ENCODE peak calls at places on chromosomes 13 and 19, in nine cellular contexts. L is fibroblast of lung; K is NCI-H69; P is RCC 7860; O is activated naive CD4-positive, alpha-beta T cell; C is neural progenitor cell; R is hippocampal formation; X is AML-193; F is HFF-Myc. D is an unnamed sample.
A peak's percentile ranks its signal among the peaks of the same experiment; 100 is the strongest.

GRCh38 chr13:64127856-64128255 is 2712.2 kb upstream of the PCDH20 start:
- DNase-seq in L (no peak), K (no peak), P (no peak), O (no peak), C (no peak), R (no peak), X (no peak), F (no peak), D (no peak)

GRCh38 chr19:17306285-17306714 is 628 bp downstream of the MRPL34 start:
- DNase-seq in L (no peak), K (peak; percentile 69), P (no peak), O (no peak), C (peak; percentile 77), R (no peak), X (no peak), F (no peak), D (no peak)

GRCh38 chr13:52765991-52766390 is 26.4 kb upstream of the CNMD start:
- DNase-seq in L (no peak), K (no peak), P (no peak), O (no peak), C (no peak), R (no peak), X (no peak), F (no peak), D (no peak)

GRCh38 chr19:3426433-3426832 is 53.9 kb downstream of the SMIM24 start:
- DNase-seq in L (no peak), K (no peak), P (no peak), O (no peak), C (no peak), R (no peak), X (no peak), F (no peak), D (no peak)

GRCh38 chr13:50255639-50256038 is 240.4 kb downstream of the KCNRG start:
- DNase-seq in L (peak; percentile 20), K (no peak), P (no peak), O (no peak), C (no peak), R (no peak), X (no peak), F (no peak), D (no peak)

GRCh38 chr19:21398851-21399250 is 1.9 kb downstream of the ZNF493 start:
- DNase-seq in L (peak; percentile 0), K (no peak), P (no peak), O (no peak), C (no peak), R (no peak), X (no peak), F (no peak), D (no peak)

GRCh38 chr13:47572375-47572774 is 428.7 kb downstream of the SUCLA2 start:
- DNase-seq in L (no peak), K (no peak), P (no peak), O (no peak), C (no peak), R (no peak), X (no peak), F (no peak), D (no peak)

GRCh38 chr13:50679321-50679720 is 164.2 kb downstream of the DLEU7 start:
- DNase-seq in L (no peak), K (no peak), P (peak; percentile 52), O (no peak), C (no peak), R (no peak), X (no peak), F (no peak), D (peak; percentile 23)

GRCh38 chr13:75871059-75871458 is 234.9 kb downstream of the LMO7 start:
- DNase-seq in L (no peak), K (peak; percentile 12), P (no peak), O (no peak), C (no peak), R (no peak), X (no peak), F (no peak), D (no peak)

GRCh38 chr13:51721485-51721884 is 82.5 kb downstream of the DHRS12 start:
- DNase-seq in L (no peak), K (no peak), P (no peak), O (no peak), C (no peak), R (peak; percentile 19), X (no peak), F (no peak), D (no peak)

GRCh38 chr13:68125087-68125480 is 894.9 kb upstream of the PCDH9 start:
- DNase-seq in L (no peak), K (no peak), P (no peak), O (no peak), C (no peak), R (no peak), X (no peak), F (no peak), D (no peak)

GRCh38 chr13:91714726-91715334 is 316.4 kb downstream of the GPC5 start:
- DNase-seq in L (no peak), K (peak; percentile 4), P (no peak), O (no peak), C (peak; percentile 4), R (no peak), X (no peak), F (no peak), D (no peak)

GRCh38 chr13:80131204-80131603 is 209.7 kb downstream of the SPRY2 start:
- DNase-seq in L (peak; percentile 78), K (no peak), P (peak; percentile 6), O (no peak), C (peak; percentile 67), R (peak; percentile 78), X (no peak), F (no peak), D (no peak)

GRCh38 chr13:98706446-98707110 is 45.9 kb downstream of the SLC15A1 start:
- DNase-seq in L (no peak), K (no peak), P (peak; percentile 77), O (no peak), C (no peak), R (no peak), X (no peak), F (no peak), D (no peak)

GRCh38 chr19:4115050-4115817 is 8.7 kb downstream of the MAP2K2 start:
- DNase-seq in L (no peak), K (no peak), P (no peak), O (peak; percentile 43), C (no peak), R (no peak), X (no peak), F (no peak), D (no peak)

GRCh38 chr19:18091217-18091608 is 4.5 kb upstream of the IL12RB1 start:
- DNase-seq in L (no peak), K (no peak), P (no peak), O (peak; percentile 55), C (no peak), R (no peak), X (peak; percentile 67), F (no peak), D (no peak)

GRCh38 chr19:33134571-33135041 is 2.7 kb downstream of the WDR88 start:
- DNase-seq in L (no peak), K (peak; percentile 70), P (no peak), O (peak; percentile 18), C (peak; percentile 50), R (no peak), X (no peak), F (no peak), D (no peak)

GRCh38 chr19:6707011-6707657 is 13.3 kb downstream of the C3 start:
- DNase-seq in L (no peak), K (no peak), P (no peak), O (no peak), C (no peak), R (no peak), X (no peak), F (no peak), D (no peak)

GRCh38 chr19:2543463-2544442 is 67.8 kb downstream of the GADD45B start:
- DNase-seq in L (peak; percentile 98), K (peak; percentile 93), P (peak; percentile 97), O (peak; percentile 43), C (peak; percentile 97), R (peak; percentile 83), X (peak; percentile 26), F (peak; percentile 90), D (peak; percentile 91)

GRCh38 chr13:32330438-32330837 is 15.1 kb downstream of the BRCA2 start:
- DNase-seq in L (peak; percentile 84), K (no peak), P (no peak), O (no peak), C (no peak), R (no peak), X (no peak), F (no peak), D (peak; percentile 49)

GRCh38 chr13:41891119-41891518 is 69.8 kb downstream of the VWA8 start:
- DNase-seq in L (no peak), K (no peak), P (no peak), O (no peak), C (no peak), R (no peak), X (no peak), F (no peak), D (no peak)

GRCh38 chr19:16327911-16328823 is 3.5 kb downstream of the KLF2 start:
- DNase-seq in L (peak; percentile 96), K (no peak), P (no peak), O (no peak), C (no peak), R (peak; percentile 32), X (peak; percentile 99), F (no peak), D (no peak)

GRCh38 chr19:4524808-4525562 is 6.7 kb upstream of the PLIN4 start:
- DNase-seq in L (peak; percentile 43), K (peak; percentile 79), P (peak; percentile 33), O (peak; percentile 56), C (peak; percentile 61), R (no peak), X (peak; percentile 23), F (no peak), D (no peak)

GRCh38 chr19:46144756-46145155 is 3.3 kb upstream of the IGFL2 start:
- DNase-seq in L (no peak), K (no peak), P (no peak), O (no peak), C (no peak), R (no peak), X (no peak), F (no peak), D (no peak)

GRCh38 chr13:19151581-19152263 is 29.9 kb downstream of the TUBA3C start:
- DNase-seq in L (no peak), K (no peak), P (no peak), O (no peak), C (no peak), R (no peak), X (no peak), F (no peak), D (no peak)

GRCh38 chr19:19866599-19867248 is 1.0 kb downstream of the ZNF253 start:
- DNase-seq in L (peak; percentile 17), K (peak; percentile 46), P (no peak), O (peak; percentile 25), C (peak; percentile 83), R (peak; percentile 9), X (peak; percentile 21), F (no peak), D (no peak)

GRCh38 chr19:5155586-5156210 is 184.9 kb downstream of the PTPRS start:
- DNase-seq in L (no peak), K (peak; percentile 36), P (no peak), O (no peak), C (no peak), R (no peak), X (no peak), F (no peak), D (no peak)

GRCh38 chr13:43284162-43284561 is 260.8 kb downstream of the DNAJC15 start:
- DNase-seq in L (peak; percentile 86), K (no peak), P (peak; percentile 23), O (no peak), C (no peak), R (no peak), X (no peak), F (no peak), D (no peak)

GRCh38 chr19:15307169-15307568 is 25.2 kb downstream of the BRD4 start:
- DNase-seq in L (no peak), K (no peak), P (no peak), O (no peak), C (no peak), R (no peak), X (no peak), F (no peak), D (no peak)

GRCh38 chr19:40284251-40284500 is 969 bp downstream of the AKT2 start:
- DNase-seq in L (no peak), K (no peak), P (no peak), O (no peak), C (no peak), R (no peak), X (no peak), F (no peak), D (no peak)

GRCh38 chr13:39132286-39132685 is 94.0 kb downstream of the NHLRC3 start:
- DNase-seq in L (no peak), K (no peak), P (no peak), O (no peak), C (no peak), R (no peak), X (no peak), F (no peak), D (no peak)